ENCODE peak calls at places on chromosome 2, in five cellular contexts. M is IMR-90, O is HepG2, A is K562, Q is GM12878. B is an unnamed sample.

GRCh38 chr2:2769481-2770431 is 438.7 kb upstream of the MYT1L start:
- DNase-seq in M (no peak), Q (no peak), O (no peak), A (no peak), B (no peak)

GRCh38 chr2:175414872-175415487 is 233.5 kb upstream of the ATP5MC3 start:
- DNase-seq in A (peak; percentile 46), M (peak; percentile 54), O (peak; percentile 55), Q (no peak), B (peak; percentile 48)

GRCh38 chr2:67777010-67777409 is 285.8 kb downstream of the C1D start:
- DNase-seq in M (no peak), O (no peak), Q (no peak), A (no peak), B (no peak)

GRCh38 chr2:174259981-174260380 is 11.6 kb upstream of the OLA1 start:
- DNase-seq in O (no peak), Q (no peak), A (no peak), M (peak; percentile 85), B (no peak)

GRCh38 chr2:234797566-234798250 is 154.1 kb upstream of the SH3BP4 start:
- DNase-seq in M (no peak), O (no peak), Q (no peak), A (no peak), B (no peak)

GRCh38 chr2:46299365-46300263 is 2.4 kb downstream of the EPAS1 start:
- DNase-seq in Q (no peak), M (peak; percentile 62), O (peak; percentile 58), A (peak; percentile 17), B (peak; percentile 62)

GRCh38 chr2:196315388-196316049 is 144.1 kb upstream of the STK17B start:
- DNase-seq in A (no peak), M (peak; percentile 49), O (no peak), Q (no peak), B (peak; percentile 76)

GRCh38 chr2:195675783-195676427 is 18.9 kb downstream of the SLC39A10 start:
- DNase-seq in Q (no peak), M (no peak), A (no peak), O (no peak), B (no peak)

GRCh38 chr2:39058101-39058500 is 62.8 kb downstream of the SOS1 start:
- DNase-seq in M (no peak), A (no peak), O (no peak), Q (no peak), B (no peak)

GRCh38 chr2:39061280-39061679 is 59.6 kb downstream of the SOS1 start:
- DNase-seq in O (no peak), A (no peak), Q (no peak), M (no peak), B (no peak)

GRCh38 chr2:39062320-39062719 is 58.5 kb downstream of the SOS1 start:
- DNase-seq in M (no peak), Q (no peak), O (no peak), A (no peak), B (no peak)

GRCh38 chr2:39059366-39059952 is 61.4 kb downstream of the SOS1 start:
- DNase-seq in M (peak; percentile 69), O (peak; percentile 62), Q (no peak), A (peak; percentile 13), B (peak; percentile 59)
- TF ChIP-seq BHLHE40 in M (no peak), O (no peak), Q (no peak), A (no peak), B (no peak)

DNA sequence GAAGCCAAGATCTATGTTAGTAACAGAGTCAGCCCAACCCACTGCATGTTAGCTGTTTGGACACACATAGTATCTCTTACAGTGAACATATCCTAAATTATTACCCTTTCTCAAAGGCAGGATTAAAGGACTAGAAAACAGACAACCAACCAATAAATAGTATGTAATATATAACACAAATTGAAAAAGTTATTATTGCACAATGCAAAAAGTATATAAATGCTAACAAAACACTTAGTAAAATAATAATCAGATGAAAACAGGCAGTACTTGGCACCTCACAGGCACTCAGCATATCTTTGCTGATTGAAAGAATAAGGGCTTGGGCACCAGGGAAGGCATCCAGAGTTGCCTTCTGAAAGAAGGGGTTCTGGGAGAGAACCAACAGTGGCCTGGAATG is 24.0 kb downstream of the DNAJC27 start:
- DNase-seq in Q (no peak), A (no peak), O (no peak), M (no peak), B (no peak)
- TF ChIP-seq RAD21 in Q (no peak), A (no peak), O (no peak), M (no peak), B (no peak)

GRCh38 chr2:124289060-124289459 is 264.0 kb downstream of the CNTNAP5 start:
- DNase-seq in Q (no peak), O (no peak), A (no peak), M (no peak), B (no peak)

GRCh38 chr2:124281556-124281955 is 256.5 kb downstream of the CNTNAP5 start:
- DNase-seq in A (no peak), Q (no peak), M (no peak), O (no peak), B (no peak)

GRCh38 chr2:124283090-124283489 is 258.0 kb downstream of the CNTNAP5 start:
- DNase-seq in A (no peak), O (no peak), M (no peak), Q (no peak), B (no peak)

GRCh38 chr2:124289615-124290014 is 264.5 kb downstream of the CNTNAP5 start:
- DNase-seq in O (no peak), Q (no peak), A (no peak), M (no peak), B (no peak)

DNA sequence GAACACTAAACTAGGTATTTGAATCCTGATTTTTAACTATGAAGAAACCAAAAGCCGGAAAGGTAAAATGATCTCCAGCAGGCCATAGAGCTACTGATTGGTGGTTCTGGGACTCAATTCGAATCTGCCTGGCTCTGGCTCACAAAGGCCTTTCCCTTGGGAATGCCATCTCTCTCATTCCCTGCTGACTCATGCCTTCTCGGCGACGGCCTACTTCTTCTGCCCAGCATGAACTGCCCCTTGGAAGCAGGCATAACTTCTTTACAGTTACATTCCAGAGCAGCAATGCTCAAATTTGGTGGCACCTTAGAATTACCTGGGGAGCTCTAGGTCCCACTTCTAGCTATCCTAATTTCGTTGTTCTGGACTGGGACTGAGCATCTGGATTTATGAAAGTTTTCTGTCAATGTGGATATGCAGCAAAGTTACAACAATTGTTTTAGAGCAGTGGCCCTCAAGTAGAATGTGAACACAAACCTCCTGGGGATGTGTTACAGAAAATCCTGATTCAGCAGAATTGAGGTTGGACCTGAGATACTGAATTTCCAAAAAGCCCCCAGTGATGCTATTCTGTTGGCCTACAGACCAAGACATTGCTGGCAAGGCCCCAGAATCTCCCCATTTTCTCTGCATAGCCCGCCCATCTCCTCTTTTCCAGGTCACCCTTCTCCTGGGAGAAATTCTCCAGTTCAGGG is 261.1 kb downstream of the CNTNAP5 start:
- DNase-seq in Q (no peak), M (no peak), A (no peak), O (no peak), B (no peak)
- TF ChIP-seq BHLHE40 in Q (no peak), M (no peak), A (no peak), O (no peak), B (no peak)

GRCh38 chr2:16615246-16615645 is 50.4 kb downstream of the CYRIA start:
- DNase-seq in O (no peak), M (no peak), A (no peak), Q (no peak), B (no peak)

GRCh38 chr2:16619576-16620245 is 45.9 kb downstream of the CYRIA start:
- DNase-seq in A (no peak), Q (no peak), O (no peak), M (no peak), B (no peak)

GRCh38 chr2:16615687-16616615 is 49.7 kb downstream of the CYRIA start:
- DNase-seq in A (peak; percentile 24), M (no peak), O (no peak), Q (no peak), B (no peak)

GRCh38 chr2:16620590-16620989 is 45.0 kb downstream of the CYRIA start:
- DNase-seq in O (no peak), A (no peak), M (no peak), Q (no peak), B (no peak)

DNA sequence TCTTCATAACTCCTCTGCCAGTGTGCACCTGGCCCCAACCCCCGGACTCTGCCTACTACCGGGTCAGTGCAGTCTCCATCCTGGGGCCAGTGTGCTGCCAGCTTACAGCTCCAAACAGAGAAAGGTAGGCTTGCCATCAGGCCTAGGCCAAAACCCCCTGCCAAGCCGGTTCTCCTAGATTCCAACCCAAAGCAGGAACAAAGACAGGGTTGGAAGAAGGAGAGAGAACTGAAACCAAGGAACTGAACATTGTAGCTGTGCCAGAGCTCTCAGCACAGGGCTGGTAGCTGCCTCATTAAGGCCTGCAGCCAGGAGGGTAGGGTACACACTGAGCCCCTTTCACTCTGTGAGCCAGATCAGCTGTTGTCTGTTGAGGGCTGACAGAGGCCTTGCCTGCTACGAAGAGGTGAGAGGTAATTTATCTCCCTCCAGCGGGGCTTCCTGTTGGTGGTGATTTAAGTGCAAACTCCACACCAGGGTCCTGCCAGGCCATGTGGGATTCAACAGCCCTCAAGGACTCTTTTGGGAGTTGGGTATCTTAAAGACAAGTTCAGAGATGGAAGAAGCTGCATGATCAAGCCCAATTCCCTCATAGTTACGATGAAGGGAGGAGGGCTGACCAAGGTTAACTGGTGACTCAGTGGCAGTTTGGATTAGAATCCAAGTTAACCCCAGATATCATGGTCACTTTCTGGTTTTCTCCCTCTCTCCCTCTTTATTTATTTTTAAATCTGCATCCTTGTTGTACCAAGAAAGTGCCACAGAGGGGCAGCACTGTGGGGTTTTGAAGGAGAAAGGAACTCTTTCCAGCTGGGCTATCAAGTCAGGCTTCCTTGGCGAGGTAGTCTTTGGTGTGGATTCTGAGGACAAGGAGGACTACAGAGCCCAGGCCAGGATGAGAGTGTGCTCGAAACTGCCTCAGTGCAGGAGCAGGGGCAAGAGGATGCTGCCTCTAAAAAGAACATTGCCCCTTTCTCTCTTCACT is 48.1 kb downstream of the CYRIA start:
- DNase-seq in Q (no peak), O (no peak), M (peak; percentile 56), A (peak; percentile 57), B (no peak)
- TF ChIP-seq RAD21 in Q (peak; percentile 48), O (no peak), M (peak; percentile 70), A (peak; percentile 90), B (no peak)

B was measured in A549.